ENCODE peak calls at places on chromosomes 4 and X, in four cellular contexts. G, W, Z and A are unnamed samples.

GRCh38 chr4:84691170-84691691 is 108.3 kb downstream of the CDS1 start:
- DNase-seq in G (no peak), W (no peak), Z (peak; percentile 84), A (no peak)

GRCh38 chr4:10085386-10085785 is 31.2 kb downstream of the WDR1 start:
- DNase-seq in G (no peak), W (peak; percentile 5), Z (no peak), A (no peak)

GRCh38 chr4:119597377-119597776 is 31.2 kb downstream of the PDE5A start:
- DNase-seq in G (no peak), W (no peak), Z (no peak), A (no peak)

GRCh38 chr4:127139788-127140286 is 492.9 kb upstream of the INTU start:
- DNase-seq in G (no peak), W (no peak), Z (no peak), A (no peak)

GRCh38 chrX:73447311-73447794 is 500 bp downstream of the CDX4 start:
- DNase-seq in G (no peak), W (no peak), Z (no peak), A (no peak)

GRCh38 chr4:15034071-15034764 is 31.9 kb downstream of the CPEB2 start:
- DNase-seq in G (no peak), W (no peak), Z (no peak), A (no peak)

GRCh38 chr4:11614426-11614825 is 185.7 kb upstream of the HS3ST1 start:
- DNase-seq in G (peak; percentile 69), W (no peak), Z (no peak), A (no peak)

GRCh38 chrX:34585561-34585960 is 71.5 kb downstream of the TMEM47 start:
- DNase-seq in G (no peak), W (no peak), Z (no peak), A (no peak)

GRCh38 chr4:109077486-109077885 is 225.0 kb downstream of the COL25A1 start:
- DNase-seq in G (no peak), W (no peak), Z (no peak), A (no peak)

GRCh38 chr4:30757357-30757756 is 37.2 kb downstream of the PCDH7 start:
- DNase-seq in G (peak; percentile 62), W (no peak), Z (peak; percentile 68), A (no peak)

GRCh38 chr4:4639370-4639769 is 97.5 kb upstream of the STX18 start:
- DNase-seq in G (no peak), W (no peak), Z (no peak), A (no peak)

GRCh38 chrX:10156199-10157031 is at the start of gene CLCN4:
- DNase-seq in G (peak; percentile 54), W (no peak), Z (no peak), A (peak; percentile 30)

GRCh38 chrX:13599491-13599890 is 30.1 kb downstream of the EGFL6 start:
- DNase-seq in G (no peak), W (no peak), Z (no peak), A (no peak)

GRCh38 chr4:52925531-52925968 is 63.4 kb downstream of the RASL11B start:
- DNase-seq in G (peak; percentile 44), W (no peak), Z (no peak), A (no peak)

GRCh38 chr4:27000820-27001219 is 140.2 kb downstream of the STIM2 start:
- DNase-seq in G (no peak), W (no peak), Z (no peak), A (no peak)

GRCh38 chr4:28916585-28916984 is 1803.6 kb upstream of the PCDH7 start:
- DNase-seq in G (no peak), W (no peak), Z (no peak), A (no peak)

GRCh38 chr4:74042681-74043080 is 4.2 kb upstream of the CXCL3 start:
- DNase-seq in G (peak; percentile 54), W (no peak), Z (no peak), A (no peak)

GRCh38 chr4:106671711-106672110 is 303.1 kb upstream of the GIMD1 start:
- DNase-seq in G (no peak), W (no peak), Z (no peak), A (no peak)

GRCh38 chr4:47639531-47639930 is 154.5 kb downstream of the ATP10D start:
- DNase-seq in G (no peak), W (no peak), Z (no peak), A (no peak)

GRCh38 chr4:127604949-127605709 is 27.6 kb upstream of the INTU start:
- DNase-seq in G (peak; percentile 49), W (no peak), Z (no peak), A (no peak)

GRCh38 chr4:6767725-6768538 is 14.6 kb upstream of the KIAA0232 start:
- DNase-seq in G (peak; percentile 47), W (no peak), Z (no peak), A (no peak)

GRCh38 chr4:122152699-122153328 is 683 bp downstream of the BLTP1 start:
- DNase-seq in G (peak; percentile 59), W (peak; percentile 10), Z (no peak), A (peak; percentile 33)

DNA sequence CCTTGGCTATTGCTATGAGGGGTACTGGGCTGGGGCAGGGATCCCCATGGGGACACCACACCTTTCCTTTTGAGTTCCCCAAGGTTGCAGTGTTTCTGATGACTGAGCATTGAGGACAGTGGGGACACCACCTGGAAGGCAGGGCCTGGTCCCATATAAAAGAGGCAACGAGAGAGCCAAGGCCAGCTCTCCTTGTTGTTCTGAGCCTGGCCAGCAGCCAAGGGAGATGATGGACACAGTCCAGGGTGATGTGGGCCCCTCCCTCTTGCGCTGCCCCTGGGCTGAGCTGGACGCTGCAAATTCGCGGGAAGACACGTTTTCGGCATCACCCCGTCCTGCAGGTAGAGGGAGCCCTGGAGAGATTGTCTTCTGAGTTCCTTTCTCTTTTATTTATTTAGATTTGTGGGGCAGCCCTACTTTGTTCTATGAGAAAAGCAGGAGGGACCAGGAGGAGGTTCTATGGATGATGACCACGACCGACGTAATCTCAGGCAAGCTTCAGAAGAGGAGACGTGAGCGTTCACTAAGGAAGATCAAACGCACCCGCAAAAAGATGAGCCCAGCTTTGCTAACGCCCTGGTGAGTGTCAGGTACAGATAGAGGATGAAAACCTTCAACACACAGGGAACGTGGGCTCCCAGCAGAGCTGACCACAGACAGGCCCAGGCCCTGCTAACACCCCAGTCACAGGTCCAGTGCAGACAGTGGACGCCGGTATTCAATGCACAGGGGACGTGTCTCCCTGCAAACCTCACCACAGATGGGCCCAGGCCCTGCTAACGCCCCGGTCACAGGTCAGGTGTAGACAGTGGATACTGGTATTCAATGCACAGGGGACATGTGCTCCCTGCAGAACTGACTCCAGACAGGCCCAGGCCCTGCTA is 97.4 kb downstream of the SHOX start:
- DNase-seq in G (peak; percentile 23), W (no peak), Z (no peak), A (peak; percentile 24)
- TF ChIP-seq CTCF in G (peak; percentile 34), W (no peak), Z (no peak), A (peak; percentile 62)

DNA sequence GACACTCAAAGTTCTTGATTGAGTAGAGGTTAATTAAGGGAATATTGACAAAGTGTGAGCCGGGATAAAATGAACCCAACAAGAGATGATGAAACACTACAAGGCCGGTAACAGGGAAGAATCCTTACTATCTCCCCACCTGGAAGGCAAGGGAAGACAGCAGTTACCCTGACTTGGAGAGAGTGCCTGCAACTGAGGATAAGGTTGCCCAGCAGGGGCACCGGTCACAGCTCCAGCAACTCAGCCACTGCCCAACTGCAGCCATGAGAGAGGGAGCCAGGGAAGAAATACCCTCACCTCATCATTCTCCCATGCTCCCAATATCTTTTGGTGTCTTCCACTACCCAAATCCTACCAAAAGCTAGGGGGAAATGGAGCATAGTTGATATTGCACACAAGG is 212.7 kb downstream of the KCTD8 start:
- DNase-seq in G (no peak), W (no peak), Z (no peak), A (no peak)
- TF ChIP-seq CTCF in G (no peak), W (no peak), Z (no peak), A (no peak)

GRCh38 chr4:69799337-69799736 is 38.9 kb upstream of the SULT1B1 start:
- DNase-seq in G (no peak), W (no peak), Z (no peak), A (no peak)

GRCh38 chr4:69800599-69800998 is 40.2 kb upstream of the SULT1B1 start:
- DNase-seq in G (no peak), W (no peak), Z (no peak), A (no peak)
- TF ChIP-seq CTCF in G (no peak), W (no peak), Z (no peak), A (no peak)

GRCh38 chrX:11424903-11425674 is 131.9 kb downstream of the AMELX start:
- DNase-seq in G (no peak), W (no peak), Z (no peak), A (no peak)

GRCh38 chrX:11426712-11427081 is 133.5 kb downstream of the AMELX start:
- DNase-seq in G (no peak), W (no peak), Z (no peak), A (no peak)

GRCh38 chrX:11430266-11430665 is 137.1 kb downstream of the AMELX start:
- DNase-seq in G (no peak), W (no peak), Z (no peak), A (no peak)

GRCh38 chrX:11429543-11430085 is 136.4 kb downstream of the AMELX start:
- DNase-seq in G (no peak), W (no peak), Z (no peak), A (no peak)

DNA sequence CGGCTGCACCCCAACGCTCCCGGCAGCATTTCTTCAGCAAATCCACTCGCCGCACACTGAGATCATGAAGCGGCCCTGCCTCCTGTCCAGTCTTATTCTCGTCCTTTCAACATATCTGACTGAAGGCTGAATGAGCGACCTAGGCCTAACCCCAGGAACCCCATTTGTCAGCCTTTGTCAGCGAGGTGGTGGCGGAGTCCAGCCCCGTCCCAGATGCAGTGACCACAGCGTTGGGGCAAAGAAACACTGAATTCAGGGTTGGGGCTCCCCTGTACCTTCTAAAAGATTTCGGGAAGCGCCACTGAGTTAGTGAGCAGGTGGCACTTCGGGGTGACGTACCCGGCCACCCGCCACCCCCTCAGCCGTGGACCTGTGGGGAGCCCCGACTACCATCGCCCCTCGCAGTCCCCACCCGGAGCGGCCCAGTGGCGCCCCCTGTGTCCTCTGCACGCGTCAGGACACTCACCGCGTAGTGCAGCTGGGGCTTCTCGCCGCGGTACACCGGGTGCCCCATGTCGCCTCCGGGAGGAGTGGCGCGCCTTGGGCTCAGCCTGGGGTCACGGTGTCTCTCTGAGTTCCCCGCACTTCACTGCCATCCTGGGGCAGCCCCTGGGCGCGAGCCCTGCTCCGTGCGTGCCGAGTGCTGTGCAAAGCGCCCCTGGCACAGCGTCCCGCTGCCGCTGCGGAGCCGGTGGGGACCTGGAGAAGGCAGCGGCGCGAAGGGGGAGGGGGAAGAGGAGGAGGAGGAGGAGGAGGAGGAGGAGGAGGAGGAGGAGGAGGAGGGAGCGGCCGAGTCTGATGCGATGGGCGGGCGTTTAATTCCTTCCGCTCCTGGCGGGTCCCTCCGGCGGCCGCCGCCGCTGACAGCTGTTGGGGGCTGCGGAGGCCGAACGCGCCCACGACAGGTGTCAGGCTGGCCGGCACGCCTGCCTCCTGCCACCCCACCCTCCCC is 134.1 kb downstream of the AMELX start:
- DNase-seq in G (peak; percentile 40), W (no peak), Z (no peak), A (peak; percentile 2)
- TF ChIP-seq CTCF in G (peak; percentile 47), W (no peak), Z (peak; percentile 45), A (peak; percentile 54)

GRCh38 chr4:98151145-98151929 is 8.1 kb upstream of the STPG2 start:
- DNase-seq in G (no peak), W (no peak), Z (no peak), A (no peak)
- TF ChIP-seq CTCF in G (no peak), W (no peak), Z (no peak), A (no peak)

DNA sequence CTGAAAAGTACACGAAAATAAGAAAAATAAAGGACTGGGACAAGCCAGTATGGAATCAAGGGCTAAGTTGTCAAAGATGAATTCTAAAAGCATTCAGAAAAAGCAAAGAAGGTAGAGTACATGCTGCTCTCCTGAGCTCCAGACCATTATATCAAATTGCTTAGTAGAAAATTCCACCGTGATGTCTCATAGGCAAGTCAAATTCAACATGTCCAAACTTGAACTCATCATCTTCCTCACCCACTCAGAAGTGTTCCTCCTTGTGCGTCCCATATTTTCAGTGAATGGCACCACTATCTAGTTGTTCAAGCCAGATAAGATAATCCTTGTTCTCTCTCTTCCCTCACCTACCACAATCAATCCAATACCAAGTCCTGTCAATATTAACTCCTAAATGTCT is 37.5 kb upstream of the IL13RA2 start:
- DNase-seq in G (no peak), W (no peak), Z (no peak), A (no peak)
- TF ChIP-seq CTCF in G (no peak), W (no peak), Z (no peak), A (no peak)